ENCODE peak calls at places on chromosomes 16 and 17, in six cellular contexts. H is mesenchymal stem cell; E is HTR-8/SVneo; M is activated CD4-positive, alpha-beta T cell treated with anti-CD3 and anti-CD28 coated beads, Interleukin-2, amount 50 U/mL, for 1 hour; G is activated B cell treated with CpG ODN at 0.5 μM for 24 hours; T is activated T-cell treated with anti-CD3 and anti-CD28 coated beads, Interleukin-2, amount 50 U/mL, for 48 hours. F is an unnamed sample.

GRCh38 chr17:70100983-70101382 is 26.0 kb downstream of the KCNJ16 start:
- DNase-seq in G (no peak), E (no peak), M (no peak), T (no peak), H (no peak), F (peak; percentile 36)

GRCh38 chr17:3006801-3007200 is 56.6 kb downstream of the OR1D5 start:
- DNase-seq in E (no peak), T (no peak), H (no peak), M (no peak), G (no peak), F (no peak)

GRCh38 chr17:56819431-56820145 is 14.1 kb downstream of the C17orf67 start:
- DNase-seq in M (peak; percentile 64), G (peak; percentile 38), E (peak; percentile 90), H (peak; percentile 77), T (peak; percentile 80), F (peak; percentile 90)

GRCh38 chr17:76789235-76789788 is 51.4 kb downstream of the MFSD11 start:
- DNase-seq in E (no peak), G (no peak), T (no peak), H (no peak), M (no peak), F (no peak)

GRCh38 chr16:84520778-84521770 is 16.6 kb upstream of the MEAK7 start:
- DNase-seq in T (no peak), E (no peak), H (no peak), G (no peak), M (no peak), F (no peak)

GRCh38 chr17:80359422-80360110 is 55.4 kb upstream of the ENDOV start:
- DNase-seq in H (no peak), M (no peak), T (no peak), E (no peak), G (no peak), F (no peak)

GRCh38 chr16:46857261-46857962 is 26.4 kb upstream of the C16orf87 start:
- DNase-seq in T (no peak), H (peak; percentile 76), G (no peak), E (peak; percentile 41), M (no peak), F (peak; percentile 56)

GRCh38 chr17:67212716-67213417 is 32.1 kb downstream of the HELZ start:
- DNase-seq in M (no peak), H (peak; percentile 67), G (no peak), E (peak; percentile 54), T (no peak), F (no peak)

GRCh38 chr17:59874366-59874765 is 18.4 kb downstream of the TUBD1 start:
- DNase-seq in G (no peak), M (no peak), T (no peak), E (no peak), H (no peak), F (no peak)

GRCh38 chr16:67173808-67174705 is 3.7 kb downstream of the NOL3 start:
- DNase-seq in G (peak; percentile 56), H (peak; percentile 90), T (peak; percentile 74), E (peak; percentile 73), M (peak; percentile 63), F (peak; percentile 91)

GRCh38 chr17:34763727-34764665 is 184.6 kb downstream of the TMEM132E start:
- DNase-seq in E (no peak), M (no peak), H (no peak), G (no peak), T (no peak), F (no peak)

GRCh38 chr17:82985973-82986372 is 93.4 kb upstream of the METRNL start:
- DNase-seq in M (peak; percentile 65), H (peak; percentile 26), T (peak; percentile 61), E (no peak), G (no peak), F (peak; percentile 50)

GRCh38 chr17:67431210-67432015 is 54.3 kb downstream of the PITPNC1 start:
- DNase-seq in T (no peak), G (no peak), H (peak; percentile 91), E (peak; percentile 78), M (no peak), F (peak; percentile 71)

GRCh38 chr17:2179615-2180295 is 123.8 kb downstream of the SMG6 start:
- DNase-seq in E (peak; percentile 53), T (no peak), G (no peak), H (peak; percentile 92), M (no peak), F (peak; percentile 96)

GRCh38 chr17:81381632-81382577 is 13.4 kb upstream of the BAHCC1 start:
- DNase-seq in E (no peak), H (no peak), T (no peak), M (no peak), G (no peak), F (no peak)

GRCh38 chr17:6706996-6707395 is 6.2 kb downstream of the SLC13A5 start:
- DNase-seq in G (no peak), H (no peak), E (no peak), M (no peak), T (no peak), F (no peak)

GRCh38 chr17:7281953-7282751 is 634 bp downstream of the SLC2A4 start:
- DNase-seq in H (no peak), E (no peak), G (no peak), M (no peak), T (peak; percentile 26), F (no peak)

GRCh38 chr17:17576772-17577234 is 14.7 kb downstream of the PEMT start:
- DNase-seq in M (no peak), H (no peak), E (no peak), T (no peak), G (no peak), F (no peak)

GRCh38 chr16:85829266-85829665 is 29.8 kb downstream of the COX4I1 start:
- DNase-seq in T (no peak), G (no peak), H (no peak), M (no peak), E (no peak), F (no peak)

GRCh38 chr17:63698886-63699637 is 863 bp downstream of the LIMD2 start:
- DNase-seq in E (peak; percentile 72), M (peak; percentile 86), G (peak; percentile 94), T (peak; percentile 81), H (peak; percentile 68), F (peak; percentile 55)

GRCh38 chr17:55210292-55210691 is 54.5 kb upstream of the HLF start:
- DNase-seq in T (no peak), E (no peak), H (no peak), M (no peak), G (no peak), F (no peak)

GRCh38 chr17:21462259-21462658 is 86.1 kb downstream of the KCNJ12 start:
- DNase-seq in M (no peak), E (no peak), G (no peak), H (no peak), T (no peak), F (no peak)

GRCh38 chr16:87391324-87391949 is 699 bp upstream of the MAP1LC3B start:
- DNase-seq in H (peak; percentile 62), T (no peak), E (no peak), M (no peak), G (no peak), F (peak; percentile 45)

GRCh38 chr17:6831662-6832263 is at the start of gene TEKT1:
- DNase-seq in H (peak; percentile 89), G (peak; percentile 65), M (peak; percentile 74), T (peak; percentile 62), E (no peak), F (peak; percentile 79)

GRCh38 chr16:50599494-50599893 is 51.3 kb downstream of the NKD1 start:
- DNase-seq in G (no peak), E (no peak), H (no peak), M (no peak), T (no peak), F (no peak)

GRCh38 chr16:54432481-54433229 is 146.1 kb upstream of the IRX3 start:
- DNase-seq in G (no peak), T (no peak), H (no peak), E (no peak), M (no peak), F (no peak)

GRCh38 chr17:61307905-61308886 is 91.4 kb upstream of the TBX2 start:
- DNase-seq in M (no peak), H (peak; percentile 98), T (no peak), E (peak; percentile 90), G (no peak), F (no peak)

GRCh38 chr16:54241525-54241924 is 45.1 kb downstream of the IRX3 start:
- DNase-seq in H (no peak), E (no peak), G (no peak), T (no peak), M (no peak), F (no peak)

GRCh38 chr17:77280304-77280910 is 139.6 kb downstream of the SEC14L1 start:
- DNase-seq in G (no peak), E (no peak), T (no peak), M (no peak), H (peak; percentile 77), F (peak; percentile 64)

GRCh38 chr17:50123649-50124349 is 6.2 kb downstream of the SAMD14 start:
- DNase-seq in T (no peak), G (no peak), H (peak; percentile 47), M (no peak), E (no peak), F (no peak)

GRCh38 chr17:74981979-74982662 is 5.3 kb upstream of the CDR2L start:
- DNase-seq in G (peak; percentile 64), E (peak; percentile 91), M (peak; percentile 76), T (peak; percentile 78), H (peak; percentile 78), F (peak; percentile 60)

GRCh38 chr16:89371968-89372634 is 118.3 kb downstream of the ANKRD11 start:
- DNase-seq in G (no peak), T (no peak), H (no peak), E (no peak), M (no peak), F (no peak)

GRCh38 chr17:78899361-78900260 is 3.4 kb downstream of the CEP295NL start:
- DNase-seq in E (no peak), G (no peak), M (no peak), H (no peak), T (no peak), F (no peak)